ENCODE peak calls at places on chromosomes 5 and 9, in eight cellular contexts. J, G, C, Z, H, F, P and V are unnamed samples.

GRCh38 chr5:133372306-133373008 is 239.9 kb downstream of the FSTL4 start:
- DNase-seq in J (peak), G (no peak), C (no peak), Z (no peak), H (no peak), F (no peak), P (no peak), V (no peak)

GRCh38 chr9:126166866-126167265 is 159.8 kb upstream of the MVB12B start:
- DNase-seq in J (no peak), G (no peak), C (no peak), Z (no peak), H (peak), F (no peak), P (no peak), V (peak)

GRCh38 chr5:35938518-35939227 is at the start of gene CAPSL:
- DNase-seq in J (peak), G (peak), C (peak), Z (peak), H (peak), F (no peak), P (no peak), V (no peak)

GRCh38 chr9:95773061-95773433 is 102.4 kb upstream of the ERCC6L2 start:
- DNase-seq in J (no peak), G (no peak), C (peak), Z (no peak), H (no peak), F (no peak), P (no peak), V (no peak)

GRCh38 chr9:114888599-114888998 is 41.8 kb downstream of the TNFSF8 start:
- DNase-seq in J (no peak), G (no peak), C (no peak), Z (no peak), H (no peak), F (peak), P (no peak), V (no peak)

GRCh38 chr9:36749461-36749860 is 176.8 kb downstream of the MELK start:
- DNase-seq in J (no peak), G (no peak), C (no peak), Z (no peak), H (no peak), F (no peak), P (no peak), V (no peak)

GRCh38 chr5:95983067-95983466 is 21.4 kb upstream of the ELL2 start:
- DNase-seq in J (no peak), G (no peak), C (no peak), Z (no peak), H (no peak), F (no peak), P (no peak), V (no peak)

GRCh38 chr5:69212022-69212421 is 22.6 kb downstream of the CENPH start:
- DNase-seq in J (no peak), G (no peak), C (no peak), Z (no peak), H (no peak), F (no peak), P (no peak), V (no peak)

GRCh38 chr9:2290382-2290781 is 275.2 kb downstream of the SMARCA2 start:
- DNase-seq in J (no peak), G (no peak), C (no peak), Z (no peak), H (no peak), F (no peak), P (no peak), V (no peak)

GRCh38 chr5:148910686-148911361 is 84.4 kb downstream of the ADRB2 start:
- DNase-seq in J (no peak), G (peak), C (peak), Z (no peak), H (no peak), F (no peak), P (no peak), V (peak)

GRCh38 chr9:130157079-130157478 is 15.1 kb upstream of the NCS1 start:
- DNase-seq in J (no peak), G (no peak), C (no peak), Z (no peak), H (no peak), F (no peak), P (no peak), V (no peak)

GRCh38 chr5:35319231-35320002 is 89.1 kb upstream of the PRLR start:
- DNase-seq in J (peak), G (no peak), C (peak), Z (peak), H (no peak), F (peak), P (peak), V (peak)

GRCh38 chr5:129460951-129461815 is 1.1 kb downstream of the ADAMTS19 start:
- DNase-seq in J (peak), G (peak), C (no peak), Z (peak), H (peak), F (peak), P (peak), V (no peak)

GRCh38 chr9:119289740-119290139 is 79.5 kb downstream of the BRINP1 start:
- DNase-seq in J (peak), G (peak), C (peak), Z (peak), H (peak), F (no peak), P (peak), V (peak)

GRCh38 chr5:138809391-138809790 is 56.2 kb downstream of the CTNNA1 start:
- DNase-seq in J (no peak), G (no peak), C (no peak), Z (no peak), H (no peak), F (no peak), P (no peak), V (no peak)

GRCh38 chr5:149486726-149487635 is 64.3 kb downstream of the CSNK1A1 start:
- DNase-seq in J (no peak), G (no peak), C (no peak), Z (no peak), H (no peak), F (no peak), P (no peak), V (peak)

GRCh38 chr5:33650911-33651310 is 210.1 kb downstream of the TARS1 start:
- DNase-seq in J (no peak), G (no peak), C (no peak), Z (no peak), H (no peak), F (no peak), P (no peak), V (no peak)

GRCh38 chr9:108117775-108118174 is 628.2 kb upstream of the KLF4 start:
- DNase-seq in J (no peak), G (no peak), C (no peak), Z (no peak), H (no peak), F (no peak), P (no peak), V (no peak)

GRCh38 chr5:58025825-58026224 is 434.1 kb downstream of the PLK2 start:
- DNase-seq in J (no peak), G (no peak), C (no peak), Z (no peak), H (no peak), F (no peak), P (no peak), V (no peak)

GRCh38 chr9:113649054-113649453 is 185.5 kb downstream of the RGS3 start:
- DNase-seq in J (peak), G (no peak), C (no peak), Z (no peak), H (no peak), F (no peak), P (no peak), V (no peak)

GRCh38 chr9:129472651-129473102 is 148.2 kb downstream of the C9orf50 start:
- DNase-seq in J (no peak), G (no peak), C (no peak), Z (no peak), H (no peak), F (no peak), P (no peak), V (no peak)

GRCh38 chr5:18048449-18048848 is 414.2 kb downstream of the TAF11L14 start:
- DNase-seq in J (no peak), G (peak), C (no peak), Z (no peak), H (no peak), F (peak), P (no peak), V (no peak)

GRCh38 chr9:121935744-121936143 is 157.4 kb downstream of the TTLL11 start:
- DNase-seq in J (no peak), G (no peak), C (no peak), Z (no peak), H (no peak), F (no peak), P (no peak), V (no peak)

GRCh38 chr9:27888661-27889295 is 315.5 kb upstream of the C9orf72 start:
- DNase-seq in J (no peak), G (peak), C (no peak), Z (peak), H (no peak), F (no peak), P (no peak), V (no peak)

GRCh38 chr9:99361827-99362226 is 139.7 kb downstream of the SEC61B start:
- DNase-seq in J (no peak), G (no peak), C (no peak), Z (no peak), H (no peak), F (peak), P (no peak), V (no peak)

GRCh38 chr5:58239731-58240130 is 220.2 kb downstream of the PLK2 start:
- DNase-seq in J (no peak), G (peak), C (no peak), Z (no peak), H (no peak), F (no peak), P (no peak), V (no peak)

GRCh38 chr9:129554649-129555048 is 66.3 kb downstream of the C9orf50 start:
- DNase-seq in J (no peak), G (peak), C (no peak), Z (no peak), H (no peak), F (no peak), P (no peak), V (no peak)

GRCh38 chr9:81377921-81378320 is 311.4 kb downstream of the TLE1 start:
- DNase-seq in J (no peak), G (no peak), C (no peak), Z (no peak), H (no peak), F (no peak), P (no peak), V (no peak)

GRCh38 chr9:3367185-3367584 is 158.6 kb downstream of the RFX3 start:
- DNase-seq in J (no peak), G (no peak), C (no peak), Z (no peak), H (no peak), F (no peak), P (no peak), V (no peak)

GRCh38 chr5:107670927-107671741 is at the start of gene EFNA5:
- DNase-seq in J (peak), G (peak), C (peak), Z (peak), H (peak), F (peak), P (no peak), V (peak)

GRCh38 chr5:109215040-109215439 is 194.7 kb downstream of the PJA2 start:
- DNase-seq in J (no peak), G (no peak), C (no peak), Z (no peak), H (no peak), F (no peak), P (no peak), V (no peak)

GRCh38 chr5:109224276-109224675 is 185.5 kb downstream of the PJA2 start:
- DNase-seq in J (no peak), G (no peak), C (no peak), Z (no peak), H (no peak), F (no peak), P (no peak), V (no peak)

GRCh38 chr5:109223521-109223920 is 186.3 kb downstream of the PJA2 start:
- DNase-seq in J (no peak), G (no peak), C (no peak), Z (no peak), H (no peak), F (no peak), P (no peak), V (no peak)

DNA sequence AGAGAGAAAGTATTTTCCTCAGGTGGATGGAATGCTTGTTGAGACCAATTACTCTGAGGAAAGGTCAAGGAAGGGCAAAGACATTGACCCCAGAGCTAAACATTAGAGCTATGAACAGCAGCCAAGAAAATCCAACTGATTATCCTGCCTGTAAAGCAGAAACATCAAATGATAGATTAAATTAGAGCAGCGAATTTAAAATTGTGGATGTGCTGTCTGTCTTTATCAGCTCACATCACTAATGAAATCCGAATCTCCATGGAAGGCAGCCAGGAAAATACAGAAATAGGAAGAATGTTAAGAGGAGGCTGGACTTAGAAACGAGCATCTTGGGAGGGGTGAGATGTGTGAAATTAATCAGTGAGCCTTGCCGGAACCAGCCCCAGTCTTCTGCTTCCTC is 191.0 kb downstream of the PJA2 start:
- DNase-seq in J (no peak), G (no peak), C (no peak), Z (no peak), H (no peak), F (no peak), P (no peak), V (no peak)
- TF ChIP-seq POLR2A in J (no peak), G (no peak), C (no peak), Z (no peak), H (no peak), F (no peak), P (no peak), V (no peak)

DNA sequence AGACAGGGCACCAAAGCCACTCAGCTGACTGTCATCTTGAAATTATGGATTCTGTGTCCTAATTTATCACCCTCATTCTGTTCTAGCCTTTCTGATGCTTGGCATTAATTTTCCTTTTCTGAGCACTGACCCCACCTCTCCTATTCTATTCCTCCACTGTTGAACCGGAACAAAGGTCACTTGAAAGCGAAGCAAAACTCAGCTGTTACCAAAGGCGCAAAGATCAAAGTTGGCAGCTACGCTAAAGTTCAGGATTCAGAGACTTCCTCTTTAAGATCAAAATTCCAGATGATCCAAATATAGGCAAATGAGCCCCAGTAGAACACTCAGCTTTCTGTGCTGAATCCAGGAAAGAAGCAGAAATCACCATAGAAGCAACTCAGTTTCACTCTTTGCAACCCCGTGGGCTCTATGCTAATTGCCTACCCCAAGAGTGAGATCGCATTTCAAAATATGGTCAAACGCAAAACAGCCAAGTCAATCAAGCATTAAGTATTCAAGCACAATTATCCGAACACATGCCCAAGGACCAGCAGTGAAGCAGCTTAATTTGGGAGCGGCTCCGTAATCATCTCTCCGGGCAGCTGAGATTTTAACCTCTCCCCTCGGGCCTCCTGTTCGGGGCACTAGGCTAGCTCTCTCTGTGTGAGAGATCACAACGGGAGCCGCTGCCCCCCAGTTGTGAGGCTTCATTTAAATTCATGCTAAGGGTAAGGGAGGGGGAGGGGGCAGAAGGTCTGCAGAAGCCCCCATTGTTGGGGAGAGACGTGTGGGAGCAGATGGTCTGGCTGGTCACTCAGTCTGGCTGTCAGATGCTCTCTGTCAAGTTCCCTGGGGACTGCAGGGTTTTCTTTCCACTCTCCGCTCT is 288.6 kb downstream of the ELAVL2 start:
- DNase-seq in J (no peak), G (no peak), C (no peak), Z (no peak), H (no peak), F (no peak), P (no peak), V (no peak)
- H3K4me3 ChIP-seq in J (peak), G (no peak), C (peak), Z (no peak), H (no peak), F (peak), P (peak), V (no peak)

GRCh38 chr9:98251554-98251953 is 3.9 kb downstream of the TBC1D2 start:
- DNase-seq in J (no peak), G (peak), C (no peak), Z (no peak), H (no peak), F (no peak), P (no peak), V (peak)
- TF ChIP-seq POLR2A in J (no peak), G (no peak), C (no peak), Z (no peak), H (no peak), F (no peak), P (no peak), V (no peak)

DNA sequence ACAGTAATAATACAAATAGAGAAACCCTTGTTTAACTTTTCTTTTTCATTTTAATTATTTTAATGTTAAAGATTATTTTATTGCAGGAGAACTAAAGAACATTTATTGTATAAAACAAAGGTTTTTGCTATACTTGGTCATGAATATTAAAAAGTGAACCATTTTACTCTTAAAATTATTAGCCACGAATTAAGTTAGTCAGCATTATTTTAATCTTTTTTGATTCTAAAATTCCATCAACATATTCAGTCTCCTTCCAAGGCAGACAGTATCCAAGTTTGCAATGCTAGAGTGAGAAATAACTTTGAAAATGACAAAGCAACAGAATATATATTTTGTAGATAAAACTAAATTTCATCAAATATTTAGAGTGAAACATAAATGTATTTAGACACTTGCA is 110.7 kb upstream of the CDH18 start:
- DNase-seq in J (no peak), G (no peak), C (no peak), Z (no peak), H (no peak), F (no peak), P (no peak), V (no peak)
- H3K4me3 ChIP-seq in J (no peak), G (no peak), C (no peak), Z (no peak), H (no peak), F (no peak), P (no peak), V (no peak)

DNA sequence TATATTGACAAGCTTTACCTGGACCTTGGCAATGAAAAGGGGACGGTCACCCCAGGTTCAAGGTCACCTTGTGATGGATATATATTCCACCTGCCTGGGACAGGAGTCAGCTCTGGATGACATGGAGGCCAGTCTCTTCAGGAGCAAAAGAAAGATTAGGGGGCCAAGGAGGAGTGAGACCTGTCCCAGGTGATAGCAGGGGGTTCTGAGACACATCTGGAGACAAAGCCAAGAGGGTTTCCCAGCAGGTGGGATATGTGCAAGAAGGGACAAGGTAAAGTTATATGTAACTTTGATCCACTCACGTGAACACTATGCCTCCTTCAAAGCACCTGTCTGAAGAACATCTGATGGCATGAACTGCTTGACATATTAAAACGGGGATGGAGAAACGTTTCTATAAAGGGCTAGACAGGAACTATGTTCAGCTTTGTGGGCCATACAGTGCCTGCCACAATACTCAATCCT is 62.8 kb upstream of the ZNF622 start:
- DNase-seq in J (no peak), G (no peak), C (no peak), Z (no peak), H (no peak), F (no peak), P (no peak), V (no peak)
- TF ChIP-seq POLR2A in J (no peak), G (no peak), C (no peak), Z (no peak), H (no peak), F (no peak), P (no peak), V (no peak)